ENCODE peak calls at places on chromosomes 12 and 14, in seven cellular contexts. One of them, this sample, is unnamed.

GRCh38 chr12:94182971-94183701 is 34.8 kb downstream of the PLXNC1 start:
- DNase-seq in colonic mucosa: no peak
- DNase-seq in OCI-LY7: no peak
- DNase-seq in Calu3: no peak
- DNase-seq in foreskin fibroblast: no peak
- DNase-seq in right atrium auricular region: no peak
- DNase-seq in Peyer's patch: no peak
- DNase-seq in this sample: no peak

GRCh38 chr12:115451785-115452736 is 768.1 kb upstream of the TBX3 start:
- DNase-seq in colonic mucosa: peak
- DNase-seq in OCI-LY7: no peak
- DNase-seq in Calu3: peak
- DNase-seq in foreskin fibroblast: no peak
- DNase-seq in right atrium auricular region: no peak
- DNase-seq in Peyer's patch: no peak
- DNase-seq in this sample: no peak

GRCh38 chr14:36057452-36058142 is 118.9 kb downstream of the PTCSC3 start:
- DNase-seq in colonic mucosa: no peak
- DNase-seq in OCI-LY7: no peak
- DNase-seq in Calu3: peak
- DNase-seq in foreskin fibroblast: no peak
- DNase-seq in right atrium auricular region: no peak
- DNase-seq in Peyer's patch: no peak
- DNase-seq in this sample: peak

GRCh38 chr12:84136862-84137367 is 775.7 kb downstream of the SLC6A15 start:
- DNase-seq in colonic mucosa: no peak
- DNase-seq in OCI-LY7: no peak
- DNase-seq in Calu3: no peak
- DNase-seq in foreskin fibroblast: peak
- DNase-seq in right atrium auricular region: no peak
- DNase-seq in Peyer's patch: no peak
- DNase-seq in this sample: no peak

GRCh38 chr12:92739099-92739498 is 36.3 kb downstream of the PLEKHG7 start:
- DNase-seq in colonic mucosa: no peak
- DNase-seq in OCI-LY7: no peak
- DNase-seq in Calu3: no peak
- DNase-seq in foreskin fibroblast: no peak
- DNase-seq in right atrium auricular region: no peak
- DNase-seq in Peyer's patch: no peak
- DNase-seq in this sample: no peak

GRCh38 chr12:11827096-11827841 is 177.8 kb downstream of the ETV6 start:
- DNase-seq in colonic mucosa: no peak
- DNase-seq in OCI-LY7: no peak
- DNase-seq in Calu3: no peak
- DNase-seq in foreskin fibroblast: peak
- DNase-seq in right atrium auricular region: no peak
- DNase-seq in Peyer's patch: no peak
- DNase-seq in this sample: no peak

GRCh38 chr12:89542912-89543592 is 17.2 kb upstream of the POC1B start:
- DNase-seq in colonic mucosa: peak
- DNase-seq in OCI-LY7: peak
- DNase-seq in Calu3: peak
- DNase-seq in foreskin fibroblast: peak
- DNase-seq in right atrium auricular region: peak
- DNase-seq in Peyer's patch: peak
- DNase-seq in this sample: peak

GRCh38 chr12:80593766-80594165 is 113.7 kb upstream of the MYF6 start:
- DNase-seq in colonic mucosa: no peak
- DNase-seq in OCI-LY7: no peak
- DNase-seq in Calu3: no peak
- DNase-seq in foreskin fibroblast: peak
- DNase-seq in right atrium auricular region: no peak
- DNase-seq in Peyer's patch: no peak
- DNase-seq in this sample: peak

GRCh38 chr14:72630374-72630773 is 263.5 kb downstream of the DPF3 start:
- DNase-seq in colonic mucosa: peak
- DNase-seq in OCI-LY7: no peak
- DNase-seq in Calu3: no peak
- DNase-seq in foreskin fibroblast: no peak
- DNase-seq in right atrium auricular region: no peak
- DNase-seq in Peyer's patch: no peak
- DNase-seq in this sample: no peak

GRCh38 chr12:130385193-130385592 is 47.5 kb downstream of the PIWIL1 start:
- DNase-seq in colonic mucosa: no peak
- DNase-seq in OCI-LY7: no peak
- DNase-seq in Calu3: no peak
- DNase-seq in foreskin fibroblast: no peak
- DNase-seq in right atrium auricular region: no peak
- DNase-seq in Peyer's patch: no peak
- DNase-seq in this sample: no peak

GRCh38 chr12:89135976-89136634 is 216.2 kb downstream of the DUSP6 start:
- DNase-seq in colonic mucosa: no peak
- DNase-seq in OCI-LY7: no peak
- DNase-seq in Calu3: peak
- DNase-seq in foreskin fibroblast: peak
- DNase-seq in right atrium auricular region: no peak
- DNase-seq in Peyer's patch: no peak
- DNase-seq in this sample: no peak

GRCh38 chr12:78759387-78759786 is 105.2 kb upstream of the SYT1 start:
- DNase-seq in colonic mucosa: no peak
- DNase-seq in OCI-LY7: no peak
- DNase-seq in Calu3: no peak
- DNase-seq in foreskin fibroblast: peak
- DNase-seq in right atrium auricular region: no peak
- DNase-seq in Peyer's patch: no peak
- DNase-seq in this sample: no peak

GRCh38 chr14:95040723-95041476 is 116.4 kb downstream of the DICER1 start:
- DNase-seq in colonic mucosa: peak
- DNase-seq in OCI-LY7: no peak
- DNase-seq in Calu3: no peak
- DNase-seq in foreskin fibroblast: no peak
- DNase-seq in right atrium auricular region: peak
- DNase-seq in Peyer's patch: no peak
- DNase-seq in this sample: no peak

GRCh38 chr12:105107176-105107496 is 395 bp upstream of the WASHC4 start:
- DNase-seq in colonic mucosa: no peak
- DNase-seq in OCI-LY7: no peak
- DNase-seq in Calu3: no peak
- DNase-seq in foreskin fibroblast: no peak
- DNase-seq in right atrium auricular region: no peak
- DNase-seq in Peyer's patch: no peak
- DNase-seq in this sample: no peak

GRCh38 chr12:70645494-70646317 is 8.5 kb upstream of the PTPRB start:
- DNase-seq in colonic mucosa: peak
- DNase-seq in OCI-LY7: no peak
- DNase-seq in Calu3: peak
- DNase-seq in foreskin fibroblast: peak
- DNase-seq in right atrium auricular region: peak
- DNase-seq in Peyer's patch: no peak
- DNase-seq in this sample: peak

GRCh38 chr12:23827353-23827752 is 122.1 kb downstream of the SOX5 start:
- DNase-seq in colonic mucosa: no peak
- DNase-seq in OCI-LY7: no peak
- DNase-seq in Calu3: no peak
- DNase-seq in foreskin fibroblast: no peak
- DNase-seq in right atrium auricular region: no peak
- DNase-seq in Peyer's patch: no peak
- DNase-seq in this sample: no peak

GRCh38 chr14:67514650-67515385 is 18.3 kb upstream of the PLEKHH1 start:
- DNase-seq in colonic mucosa: peak
- DNase-seq in OCI-LY7: peak
- DNase-seq in Calu3: peak
- DNase-seq in foreskin fibroblast: no peak
- DNase-seq in right atrium auricular region: no peak
- DNase-seq in Peyer's patch: peak
- DNase-seq in this sample: no peak

GRCh38 chr14:31927348-31927826 is 149.7 kb upstream of the ARHGAP5 start:
- DNase-seq in colonic mucosa: no peak
- DNase-seq in OCI-LY7: no peak
- DNase-seq in Calu3: peak
- DNase-seq in foreskin fibroblast: peak
- DNase-seq in right atrium auricular region: no peak
- DNase-seq in Peyer's patch: no peak
- DNase-seq in this sample: peak

GRCh38 chr12:108394196-108394595 is 55.1 kb upstream of the CMKLR1 start:
- DNase-seq in colonic mucosa: no peak
- DNase-seq in OCI-LY7: no peak
- DNase-seq in Calu3: no peak
- DNase-seq in foreskin fibroblast: no peak
- DNase-seq in right atrium auricular region: no peak
- DNase-seq in Peyer's patch: no peak
- DNase-seq in this sample: no peak

GRCh38 chr14:95540236-95540635 is 5.4 kb downstream of the GLRX5 start:
- DNase-seq in colonic mucosa: no peak
- DNase-seq in OCI-LY7: no peak
- DNase-seq in Calu3: no peak
- DNase-seq in foreskin fibroblast: no peak
- DNase-seq in right atrium auricular region: no peak
- DNase-seq in Peyer's patch: no peak
- DNase-seq in this sample: no peak

GRCh38 chr14:98293527-98293926 is 978.5 kb downstream of the BCL11B start:
- DNase-seq in colonic mucosa: no peak
- DNase-seq in OCI-LY7: no peak
- DNase-seq in Calu3: no peak
- DNase-seq in foreskin fibroblast: no peak
- DNase-seq in right atrium auricular region: no peak
- DNase-seq in Peyer's patch: no peak
- DNase-seq in this sample: peak

GRCh38 chr14:50937325-50937724 is 7.0 kb downstream of the PYGL start:
- DNase-seq in colonic mucosa: no peak
- DNase-seq in OCI-LY7: no peak
- DNase-seq in Calu3: no peak
- DNase-seq in foreskin fibroblast: peak
- DNase-seq in right atrium auricular region: no peak
- DNase-seq in Peyer's patch: no peak
- DNase-seq in this sample: no peak

DNA sequence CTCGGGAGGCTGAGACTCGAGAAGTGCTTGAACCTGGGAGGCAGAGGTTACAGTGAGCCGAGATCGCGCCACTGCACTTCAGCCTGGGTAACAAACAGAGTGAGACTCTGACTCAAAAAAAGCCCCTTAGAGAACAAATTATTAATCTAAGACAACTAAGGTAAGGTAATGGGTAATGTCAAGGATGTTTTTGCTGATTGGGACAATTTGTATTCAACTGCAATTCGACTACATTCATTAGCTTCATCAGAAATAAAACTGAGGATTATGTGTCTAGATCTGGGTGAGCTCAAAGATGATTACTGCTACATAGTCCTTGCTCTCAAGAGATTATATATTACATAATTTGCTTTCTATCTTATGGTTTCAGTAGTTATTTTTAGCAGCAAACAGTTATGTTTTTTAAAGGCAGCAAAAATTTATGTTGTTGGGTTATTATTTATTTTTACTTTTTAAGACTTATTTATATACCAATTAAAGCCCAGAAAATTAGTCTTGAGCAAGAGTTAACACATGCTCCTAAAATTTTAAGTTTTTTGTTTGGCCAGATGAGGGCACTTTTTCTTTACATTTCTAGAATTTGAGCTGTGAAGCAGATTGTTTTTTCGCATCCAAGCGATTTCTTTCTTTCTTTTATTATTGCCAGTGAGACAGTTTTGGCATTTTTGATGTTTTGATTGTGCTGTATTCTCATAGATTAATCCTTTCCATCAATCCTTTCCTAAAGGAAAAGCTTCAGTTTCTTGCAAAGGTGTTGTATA is 52.3 kb downstream of the PLEKHA5 start:
- DNase-seq in colonic mucosa: no peak
- DNase-seq in OCI-LY7: no peak
- DNase-seq in Calu3: no peak
- DNase-seq in foreskin fibroblast: no peak
- DNase-seq in right atrium auricular region: no peak
- DNase-seq in Peyer's patch: no peak
- DNase-seq in this sample: no peak
- TF ChIP-seq CTCF in colonic mucosa: no peak
- TF ChIP-seq CTCF in OCI-LY7: peak
- TF ChIP-seq CTCF in Calu3: no peak
- TF ChIP-seq CTCF in foreskin fibroblast: peak
- TF ChIP-seq CTCF in right atrium auricular region: peak
- TF ChIP-seq CTCF in Peyer's patch: no peak
- TF ChIP-seq CTCF in this sample: peak

DNA sequence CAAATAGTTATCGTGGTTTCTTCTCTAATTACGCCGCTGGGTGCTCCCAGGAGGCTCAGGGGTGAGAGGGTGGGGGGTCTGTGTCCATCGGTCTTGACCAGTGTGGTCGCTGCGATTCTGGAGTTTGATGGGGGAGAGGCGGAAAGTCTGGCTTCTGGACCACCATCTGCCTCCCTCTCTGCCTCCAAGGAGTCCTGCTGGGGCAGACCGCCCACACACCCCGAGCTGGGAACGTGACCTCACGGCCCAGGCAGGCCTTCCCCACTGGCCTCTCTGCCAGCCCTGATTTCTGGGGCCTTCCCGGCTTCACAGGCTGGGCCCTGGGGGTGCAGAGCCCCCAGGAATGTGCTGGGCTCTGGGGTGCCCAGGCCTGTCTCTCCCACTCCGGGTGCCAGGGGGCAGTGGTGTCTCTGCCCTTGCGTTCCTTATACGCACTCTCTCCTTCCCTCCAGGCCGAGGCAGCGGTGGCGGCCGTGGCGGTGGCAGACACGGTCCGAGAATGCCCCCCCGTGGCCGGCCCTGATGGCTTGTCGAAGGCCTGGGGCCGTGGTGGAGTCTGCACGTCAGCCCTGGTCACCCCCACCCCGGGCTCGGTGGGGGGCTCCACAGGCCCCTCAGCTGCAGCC is 19.0 kb downstream of the KIF26A start:
- DNase-seq in colonic mucosa: no peak
- DNase-seq in OCI-LY7: no peak
- DNase-seq in Calu3: peak
- DNase-seq in foreskin fibroblast: no peak
- DNase-seq in right atrium auricular region: no peak
- DNase-seq in Peyer's patch: no peak
- DNase-seq in this sample: no peak
- TF ChIP-seq CTCF in colonic mucosa: no peak
- TF ChIP-seq CTCF in OCI-LY7: no peak
- TF ChIP-seq CTCF in Calu3: peak
- TF ChIP-seq CTCF in foreskin fibroblast: no peak
- TF ChIP-seq CTCF in right atrium auricular region: no peak
- TF ChIP-seq CTCF in Peyer's patch: no peak
- TF ChIP-seq CTCF in this sample: no peak

GRCh38 chr12:51814311-51815088 is 34.0 kb downstream of the FIGNL2 start:
- DNase-seq in colonic mucosa: peak
- DNase-seq in OCI-LY7: no peak
- DNase-seq in Calu3: peak
- DNase-seq in foreskin fibroblast: peak
- DNase-seq in right atrium auricular region: no peak
- DNase-seq in Peyer's patch: peak
- DNase-seq in this sample: no peak
- TF ChIP-seq CTCF in colonic mucosa: peak
- TF ChIP-seq CTCF in OCI-LY7: no peak
- TF ChIP-seq CTCF in Calu3: peak
- TF ChIP-seq CTCF in foreskin fibroblast: peak
- TF ChIP-seq CTCF in right atrium auricular region: peak
- TF ChIP-seq CTCF in Peyer's patch: peak
- TF ChIP-seq CTCF in this sample: peak

DNA sequence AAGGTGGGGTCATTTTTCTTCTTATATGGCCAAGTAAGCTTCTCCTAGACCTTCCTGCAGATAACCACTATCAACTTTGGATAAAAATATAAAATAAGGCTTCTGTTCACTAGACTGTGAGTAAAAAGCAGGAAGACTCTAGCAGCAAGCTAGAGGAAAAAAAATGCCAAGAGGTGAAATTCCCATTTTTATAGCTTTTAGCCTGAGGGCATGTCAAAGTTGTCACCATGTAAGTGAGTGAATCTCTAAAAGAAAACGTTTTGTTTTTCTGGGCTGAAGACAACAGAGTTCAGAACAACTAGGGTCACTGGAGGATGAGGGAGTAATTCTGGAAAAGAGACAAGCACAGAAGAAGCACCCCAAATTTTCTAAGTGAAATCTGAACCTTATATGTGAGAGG is 143.9 kb upstream of the DIO3 start:
- DNase-seq in colonic mucosa: no peak
- DNase-seq in OCI-LY7: no peak
- DNase-seq in Calu3: no peak
- DNase-seq in foreskin fibroblast: no peak
- DNase-seq in right atrium auricular region: no peak
- DNase-seq in Peyer's patch: no peak
- DNase-seq in this sample: no peak
- TF ChIP-seq CTCF in colonic mucosa: no peak
- TF ChIP-seq CTCF in OCI-LY7: no peak
- TF ChIP-seq CTCF in Calu3: no peak
- TF ChIP-seq CTCF in foreskin fibroblast: no peak
- TF ChIP-seq CTCF in right atrium auricular region: no peak
- TF ChIP-seq CTCF in Peyer's patch: no peak
- TF ChIP-seq CTCF in this sample: no peak